ENCODE peak calls at places on chromosomes 2 and 18, in seven cellular contexts. N is activated CD8-positive, alpha-beta memory T cell treated with anti-CD3 and anti-CD28 coated beads for 48 hours; D is SW480; V is type B pancreatic cell; K is fibroblast of mammary gland; M is cardiac muscle cell; T is activated naive CD8-positive, alpha-beta T cell treated with anti-CD3 and anti-CD28 coated beads, Interleukin-2, amount 50 U/mL, for 16 hours. L is an unnamed sample.

GRCh38 chr2:237282568-237283128 is 131.3 kb downstream of the COL6A3 start:
- DNase-seq in N (no peak), D (no peak), V (no peak), K (peak), M (no peak), T (no peak), L (peak)

GRCh38 chr18:13067124-13067523 is 76.0 kb downstream of the CEP192 start:
- DNase-seq in N (no peak), D (no peak), V (no peak), K (no peak), M (no peak), T (no peak), L (no peak)

GRCh38 chr2:20447437-20448245 is 767 bp downstream of the RHOB start:
- DNase-seq in N (no peak), D (peak), V (no peak), K (peak), M (peak), T (no peak), L (no peak)

GRCh38 chr2:166671831-166672230 is 177.8 kb upstream of the SCN7A start:
- DNase-seq in N (no peak), D (no peak), V (no peak), K (peak), M (no peak), T (no peak), L (no peak)

GRCh38 chr2:190413421-190413820 is 5.3 kb downstream of the MFSD6 start:
- DNase-seq in N (no peak), D (no peak), V (no peak), K (no peak), M (no peak), T (no peak), L (peak)

GRCh38 chr18:67766930-67767329 is 250.4 kb upstream of the DSEL start:
- DNase-seq in N (no peak), D (no peak), V (no peak), K (peak), M (peak), T (no peak), L (peak)

GRCh38 chr2:10226032-10226724 is 76.5 kb upstream of the HPCAL1 start:
- DNase-seq in N (no peak), D (no peak), V (no peak), K (no peak), M (no peak), T (no peak), L (no peak)

GRCh38 chr2:100188326-100188725 is 45.9 kb upstream of the AFF3 start:
- DNase-seq in N (no peak), D (no peak), V (no peak), K (no peak), M (no peak), T (no peak), L (no peak)

GRCh38 chr2:207459990-207460757 is 69.6 kb upstream of the CREB1 start:
- DNase-seq in N (no peak), D (no peak), V (no peak), K (no peak), M (no peak), T (no peak), L (no peak)

GRCh38 chr2:219230201-219230540 is 565 bp downstream of the ANKZF1 start:
- DNase-seq in N (no peak), D (peak), V (no peak), K (peak), M (peak), T (no peak), L (peak)

L was measured in bronchial epithelial cell.